ENCODE peak calls at places on chromosomes 2 and 18, in ten cellular contexts. A is OCI-LY7; I is sigmoid colon; Q is body of pancreas; J is left ventricle myocardium inferior; B is ovary; D is GM23338; N is naive thymus-derived CD4-positive, alpha-beta T cell; G is thyroid gland; P is neural progenitor cell. L is an unnamed sample. For H3K4me1, the result is how much of the 10 kb centered on the place peaks cover.

GRCh38 chr2:15762449-15762848 is 170.8 kb downstream of the DDX1 start:
- DNase-seq in D (no peak), A (no peak), G (no peak), B (no peak), N (no peak), Q (no peak), I (no peak), J (no peak), P (no peak), L (no peak)

GRCh38 chr2:205034034-205034433 is 488.8 kb downstream of the PARD3B start:
- DNase-seq in D (no peak), Q (no peak), B (no peak), I (no peak), G (no peak), A (no peak), N (peak), J (no peak), P (no peak), L (peak)

GRCh38 chr2:102592601-102593000 is 26.8 kb upstream of the SLC9A2 start:
- DNase-seq in I (no peak), N (no peak), Q (peak), D (peak), A (no peak), J (no peak), P (peak), B (no peak), G (no peak), L (no peak)

GRCh38 chr2:39728941-39729351 is 50.1 kb downstream of the THUMPD2 start:
- DNase-seq in J (no peak), N (no peak), B (no peak), Q (peak), G (peak), A (peak), P (peak), I (no peak), D (peak), L (no peak)

GRCh38 chr2:176001281-176001902 is 675 bp downstream of the LNPK start:
- DNase-seq in D (peak), Q (peak), G (peak), I (peak), P (peak), A (peak), J (peak), N (no peak), B (peak), L (peak)

GRCh38 chr18:7116001-7116831 is 1.4 kb downstream of the LAMA1 start:
- DNase-seq in Q (no peak), N (no peak), P (peak), B (no peak), G (peak), A (no peak), J (no peak), I (no peak), D (peak), L (no peak)

GRCh38 chr2:134705861-134706586 is 12.8 kb downstream of the TMEM163 start:
- DNase-seq in I (no peak), P (peak), G (no peak), B (no peak), A (no peak), D (peak), N (no peak), Q (no peak), J (no peak), L (no peak)

GRCh38 chr2:108640731-108641130 is 78.6 kb upstream of the RANBP2 start:
- DNase-seq in G (no peak), D (no peak), B (no peak), A (no peak), I (no peak), J (no peak), Q (no peak), N (no peak), P (no peak), L (no peak)

GRCh38 chr2:118980022-118980421 is 38.0 kb downstream of the MARCO start:
- DNase-seq in G (no peak), B (no peak), I (no peak), N (no peak), A (no peak), J (no peak), Q (no peak), P (no peak), D (no peak), L (no peak)

GRCh38 chr2:127217470-127218325 is 2.4 kb downstream of the CYP27C1 start:
- DNase-seq in J (no peak), B (no peak), A (no peak), D (peak), I (no peak), P (no peak), G (no peak), N (no peak), Q (no peak), L (no peak)

GRCh38 chr2:238220892-238221521 is 17.5 kb upstream of the ILKAP start:
- DNase-seq in Q (no peak), P (no peak), I (no peak), J (no peak), N (no peak), A (no peak), B (no peak), D (no peak), G (no peak), L (no peak)

GRCh38 chr2:186426153-186427016 is 59.7 kb upstream of the ZC3H15 start:
- DNase-seq in A (peak), Q (no peak), P (no peak), N (peak), I (no peak), J (no peak), G (no peak), B (no peak), D (no peak), L (no peak)

GRCh38 chr2:147373800-147374409 is 470.9 kb upstream of the ACVR2A start:
- DNase-seq in D (no peak), I (no peak), P (no peak), N (no peak), G (no peak), J (no peak), B (no peak), A (no peak), Q (no peak), L (no peak)

GRCh38 chr18:31723998-31724711 is 36.5 kb downstream of the SLC25A52 start:
- DNase-seq in D (no peak), P (no peak), N (no peak), J (peak), A (no peak), I (peak), G (peak), B (peak), Q (peak), L (no peak)

GRCh38 chr2:54947596-54948519 is 102.4 kb downstream of the RTN4 start:
- DNase-seq in J (no peak), I (no peak), D (no peak), B (no peak), Q (no peak), G (no peak), P (peak), A (no peak), N (no peak), L (no peak)

GRCh38 chr2:6879011-6879410 is 1.4 kb downstream of the RSAD2 start:
- DNase-seq in G (no peak), I (no peak), A (no peak), N (no peak), D (no peak), P (no peak), J (no peak), B (no peak), Q (no peak), L (no peak)

GRCh38 chr2:70957838-70958237 is 20.6 kb upstream of the ANKRD53 start:
- DNase-seq in B (no peak), J (no peak), G (no peak), A (no peak), N (no peak), Q (no peak), I (no peak), D (no peak), P (no peak), L (no peak)

GRCh38 chr18:79423211-79424007 is 27.7 kb downstream of the NFATC1 start:
- DNase-seq in G (peak), Q (no peak), P (no peak), D (no peak), N (no peak), B (no peak), J (no peak), A (no peak), I (no peak), L (no peak)

GRCh38 chr2:9703701-9704221 is 73.0 kb upstream of the YWHAQ start:
- DNase-seq in J (no peak), I (no peak), G (no peak), D (no peak), A (no peak), B (no peak), P (no peak), Q (peak), N (no peak), L (no peak)

GRCh38 chr2:236317938-236318396 is 53.8 kb upstream of the ASB18 start:
- DNase-seq in D (no peak), J (no peak), B (no peak), N (no peak), G (peak), A (no peak), P (no peak), I (no peak), Q (no peak), L (no peak)

GRCh38 chr2:181058378-181059269 is 78.2 kb downstream of the UBE2E3 start:
- DNase-seq in D (peak), G (no peak), J (no peak), Q (peak), A (peak), P (peak), I (no peak), N (peak), B (no peak), L (peak)

GRCh38 chr2:18436408-18437077 is 123.9 kb downstream of the RDH14 start:
- DNase-seq in I (no peak), G (no peak), B (no peak), A (no peak), P (no peak), D (no peak), N (no peak), Q (no peak), J (no peak), L (no peak)

GRCh38 chr2:157182834-157183396 is 74.6 kb upstream of the GALNT5 start:
- DNase-seq in N (no peak), P (no peak), B (no peak), I (no peak), G (no peak), Q (no peak), D (no peak), J (no peak), A (no peak), L (no peak)

GRCh38 chr2:98049991-98050519 is 36.9 kb upstream of the VWA3B start:
- DNase-seq in B (no peak), J (no peak), A (no peak), I (no peak), G (no peak), N (no peak), Q (no peak), P (no peak), D (no peak), L (no peak)

GRCh38 chr2:150127995-150128394 is 359.5 kb downstream of the RND3 start:
- DNase-seq in N (no peak), A (no peak), G (no peak), Q (no peak), B (no peak), D (no peak), I (no peak), P (no peak), J (no peak), L (no peak)

GRCh38 chr18:73636355-73636754 is 511.3 kb downstream of the FBXO15 start:
- DNase-seq in A (no peak), Q (no peak), J (no peak), B (no peak), P (no peak), N (no peak), G (no peak), D (no peak), I (no peak), L (no peak)

GRCh38 chr2:27021253-27021801 is 11.4 kb upstream of the TMEM214 start:
- DNase-seq in I (no peak), N (no peak), P (no peak), Q (no peak), G (no peak), J (no peak), D (no peak), B (no peak), A (no peak), L (no peak)

GRCh38 chr2:146481629-146482028 is 1363.2 kb upstream of the ACVR2A start:
- DNase-seq in G (no peak), D (no peak), Q (no peak), B (no peak), P (no peak), N (no peak), J (no peak), A (no peak), I (no peak), L (no peak)

GRCh38 chr18:44541159-44541558 is 139.5 kb upstream of the SETBP1 start:
- DNase-seq in D (no peak), B (no peak), P (no peak), Q (no peak), N (no peak), A (no peak), G (peak), J (no peak), I (no peak), L (no peak)

GRCh38 chr2:136281281-136282117 is 163.6 kb upstream of the CXCR4 start:
- DNase-seq in J (no peak), D (no peak), A (no peak), Q (no peak), B (no peak), N (peak), G (no peak), P (no peak), I (no peak), L (peak)

GRCh38 chr2:57890462-57890861 is 156.1 kb upstream of the VRK2 start:
- DNase-seq in G (no peak), I (no peak), Q (no peak), B (no peak), N (no peak), P (no peak), D (no peak), A (no peak), J (no peak), L (no peak)

GRCh38 chr2:84964406-84965191 is 6.4 kb upstream of the KCMF1 start:
- DNase-seq in G (no peak), A (no peak), J (no peak), Q (no peak), D (no peak), B (no peak), N (no peak), P (no peak), I (peak), L (no peak)

GRCh38 chr2:84965192-84965516 is 5.8 kb upstream of the KCMF1 start:
- DNase-seq in I (peak), G (no peak), P (no peak), Q (no peak), N (no peak), J (no peak), A (no peak), B (no peak), D (no peak), L (no peak)

GRCh38 chr2:84963692-84964405 is 7.1 kb upstream of the KCMF1 start:
- DNase-seq in I (peak), D (no peak), B (no peak), J (no peak), P (no peak), Q (peak), G (peak), N (no peak), A (no peak), L (no peak)

GRCh38 chr2:84963323-84963691 is 7.7 kb upstream of the KCMF1 start:
- DNase-seq in P (no peak), G (no peak), A (no peak), B (no peak), J (no peak), I (no peak), Q (no peak), N (no peak), D (no peak), L (no peak)

DNA sequence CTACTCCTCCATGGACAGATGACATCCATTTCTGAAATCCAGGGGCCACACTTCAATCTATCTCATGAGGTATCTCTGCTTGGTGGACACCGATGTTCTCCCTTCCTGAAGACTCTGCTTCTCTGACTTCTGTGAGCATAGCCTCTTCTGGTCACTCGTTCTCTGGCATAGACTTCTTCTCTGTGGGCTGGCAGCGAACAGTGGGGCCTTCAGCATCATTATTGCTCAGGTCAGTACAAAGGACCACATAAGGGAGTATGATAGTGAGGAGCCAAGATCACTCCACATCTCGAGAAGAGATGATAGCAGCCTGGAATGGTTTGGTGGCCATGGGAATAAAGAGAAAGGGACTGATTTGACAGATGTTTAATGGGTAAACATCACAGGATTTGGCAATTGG is 8.0 kb upstream of the KCMF1 start:
- DNase-seq in I (peak), D (no peak), N (no peak), P (no peak), A (no peak), J (no peak), Q (no peak), B (no peak), G (no peak), L (no peak)
- H3K4me1 ChIP-seq in I (under half), D (under half), N (under half), P (under half), A (under half), J (under half), Q (half or more), B (under half), G (under half), L (under half)

DNA sequence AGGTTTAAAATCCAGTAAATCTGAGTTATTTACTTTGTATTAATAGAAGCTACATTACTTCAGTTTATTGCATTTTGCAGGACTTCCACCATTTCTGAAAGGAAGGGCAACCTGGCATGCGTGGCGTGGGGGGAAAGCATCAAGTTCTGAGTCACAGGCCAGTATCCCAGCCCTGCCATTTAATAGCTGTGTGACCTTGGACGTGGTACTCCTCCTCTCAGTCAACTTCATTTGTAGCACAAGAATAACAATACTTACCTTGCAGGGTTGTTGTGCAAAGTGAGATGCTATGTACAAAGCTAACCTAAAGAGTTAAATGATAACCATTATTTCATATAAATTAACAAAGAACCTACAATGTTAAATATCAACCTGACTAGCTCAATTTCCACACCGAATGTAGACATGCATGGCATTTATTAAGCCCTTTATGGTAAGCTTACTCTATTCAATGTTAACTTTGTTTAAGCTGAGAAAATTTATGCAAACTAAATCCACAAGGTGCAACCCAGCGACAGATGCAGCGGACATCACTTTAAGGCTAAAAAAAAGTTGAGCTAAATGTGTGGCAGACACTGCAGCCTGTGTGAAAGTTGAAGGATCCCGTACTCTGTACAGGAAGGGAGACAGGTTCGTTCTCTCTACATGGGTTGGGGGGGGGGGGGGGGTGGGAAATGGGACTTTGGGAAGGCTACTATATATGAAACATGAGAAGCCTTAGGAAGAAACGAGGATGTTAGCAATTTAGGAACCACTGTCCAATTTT is 17.2 kb upstream of the STPG4 start:
- DNase-seq in P (no peak), G (no peak), A (no peak), J (no peak), Q (no peak), D (no peak), I (no peak), B (no peak), N (no peak), L (no peak)
- H3K4me3 ChIP-seq in P (peak), G (no peak), A (peak), J (peak), Q (no peak), D (peak), I (peak), B (no peak), N (no peak), L (no peak)

GRCh38 chr18:59715445-59715844 is 18.2 kb upstream of the CCBE1 start:
- DNase-seq in B (no peak), P (no peak), A (no peak), N (no peak), Q (no peak), D (no peak), G (no peak), J (no peak), I (no peak), L (no peak)

GRCh38 chr18:59719533-59720325 is 22.5 kb upstream of the CCBE1 start:
- DNase-seq in D (no peak), J (no peak), I (no peak), N (no peak), A (no peak), P (no peak), G (no peak), B (no peak), Q (peak), L (no peak)

GRCh38 chr18:59718108-59719057 is 21.2 kb upstream of the CCBE1 start:
- DNase-seq in D (no peak), N (no peak), J (no peak), I (no peak), Q (no peak), G (no peak), P (no peak), A (no peak), B (no peak), L (no peak)

GRCh38 chr18:59715966-59716369 is 18.7 kb upstream of the CCBE1 start:
- DNase-seq in A (no peak), P (no peak), J (no peak), I (no peak), D (no peak), B (no peak), N (no peak), Q (no peak), G (no peak), L (no peak)

GRCh38 chr18:59717291-59717690 is 20.1 kb upstream of the CCBE1 start:
- DNase-seq in J (no peak), A (no peak), N (no peak), Q (no peak), B (no peak), D (no peak), G (no peak), I (no peak), P (no peak), L (no peak)
- H3K4me1 ChIP-seq in J (under half), A (under half), N (under half), Q (under half), B (under half), D (under half), G (under half), I (under half), P (under half), L (under half)

GRCh38 chr2:152396051-152396511 is 61.1 kb downstream of the FMNL2 start:
- DNase-seq in N (no peak), I (no peak), D (no peak), A (no peak), P (no peak), B (no peak), Q (no peak), G (no peak), J (no peak), L (no peak)
- H3K4me3 ChIP-seq in N (no peak), I (peak), D (no peak), A (no peak), P (no peak), B (peak), Q (no peak), G (no peak), J (peak), L (no peak)

GRCh38 chr18:11310476-11311086 is 161.2 kb upstream of the PIEZO2 start:
- DNase-seq in N (no peak), P (peak), I (no peak), J (peak), B (no peak), A (peak), D (peak), G (peak), Q (peak), L (no peak)

GRCh38 chr18:11308499-11308898 is 159.1 kb upstream of the PIEZO2 start:
- DNase-seq in P (no peak), G (no peak), J (no peak), A (no peak), Q (no peak), B (no peak), N (no peak), D (no peak), I (no peak), L (no peak)

GRCh38 chr18:11307716-11308115 is 158.3 kb upstream of the PIEZO2 start:
- DNase-seq in D (no peak), N (no peak), J (no peak), G (no peak), Q (no peak), B (no peak), I (no peak), P (no peak), A (no peak), L (no peak)

GRCh38 chr18:11305507-11305906 is 156.1 kb upstream of the PIEZO2 start:
- DNase-seq in N (no peak), I (no peak), P (no peak), A (no peak), B (no peak), D (peak), G (no peak), J (no peak), Q (no peak), L (no peak)

GRCh38 chr18:11309172-11309571 is 159.8 kb upstream of the PIEZO2 start:
- DNase-seq in Q (no peak), A (peak), I (no peak), N (no peak), G (no peak), J (no peak), P (no peak), D (peak), B (no peak), L (no peak)
- H3K4me1 ChIP-seq in Q (under half), A (under half), I (under half), N (under half), G (under half), J (under half), P (under half), D (under half), B (under half), L (under half)

L was measured in CD8-positive, alpha-beta memory T cell.